ENCODE peak calls at places on chromosome 15, in eight cellular contexts. X is esophagus muscularis mucosa, Q is breast epithelium, R is RWPE1, U is fibroblast of pulmonary artery, D is colonic mucosa, T is endothelial cell, N is coronary artery. S is an unnamed sample.
A peak's percentile ranks its signal among the peaks of the same experiment; 100 is the strongest.

GRCh38 chr15:70017796-70018195 is 79.9 kb downstream of the TLE3 start:
- DNase-seq in X (no peak), Q (no peak), R (no peak), U (no peak), D (no peak), T (no peak), N (no peak), S (no peak)

GRCh38 chr15:60183366-60183765 is 179.3 kb downstream of the FOXB1 start:
- DNase-seq in X (no peak), Q (no peak), R (no peak), U (no peak), D (no peak), T (no peak), N (no peak), S (no peak)

GRCh38 chr15:80310776-80311175 is 58.8 kb upstream of the CTXND1 start:
- DNase-seq in X (no peak), Q (no peak), R (no peak), U (no peak), D (no peak), T (no peak), N (no peak), S (no peak)

GRCh38 chr15:101053261-101053660 is 134.1 kb downstream of the LRRK1 start:
- DNase-seq in X (peak; percentile 85), Q (no peak), R (no peak), U (no peak), D (peak; percentile 10), T (no peak), N (peak; percentile 67), S (no peak)

GRCh38 chr15:83320831-83321230 is 36.4 kb upstream of the BNC1 start:
- DNase-seq in X (peak; percentile 47), Q (no peak), R (no peak), U (peak; percentile 73), D (no peak), T (no peak), N (no peak), S (no peak)

GRCh38 chr15:59333401-59334062 is 39.1 kb downstream of the MYO1E start:
- DNase-seq in X (no peak), Q (no peak), R (no peak), U (no peak), D (no peak), T (no peak), N (no peak), S (no peak)

GRCh38 chr15:57526076-57526475 is 65.6 kb upstream of the MYZAP start:
- DNase-seq in X (no peak), Q (no peak), R (no peak), U (no peak), D (no peak), T (no peak), N (no peak), S (no peak)

GRCh38 chr15:89654311-89654761 is 931 bp downstream of the KIF7 start:
- DNase-seq in X (no peak), Q (peak; percentile 45), R (peak; percentile 59), U (peak; percentile 38), D (no peak), T (no peak), N (no peak), S (no peak)

GRCh38 chr15:101463265-101463664 is 26.2 kb downstream of the PCSK6 start:
- DNase-seq in X (no peak), Q (no peak), R (no peak), U (no peak), D (peak; percentile 81), T (no peak), N (peak; percentile 16), S (no peak)

GRCh38 chr15:38005949-38006800 is 71.7 kb downstream of the TMCO5A start:
- DNase-seq in X (no peak), Q (no peak), R (no peak), U (no peak), D (no peak), T (no peak), N (no peak), S (no peak)

GRCh38 chr15:61528590-61528929 is 299.5 kb upstream of the RORA start:
- DNase-seq in X (no peak), Q (no peak), R (no peak), U (peak; percentile 34), D (no peak), T (no peak), N (no peak), S (no peak)

GRCh38 chr15:79349526-79349925 is 38.6 kb downstream of the TMED3 start:
- DNase-seq in X (no peak), Q (no peak), R (no peak), U (no peak), D (no peak), T (no peak), N (no peak), S (no peak)

GRCh38 chr15:66187271-66187670 is 66.3 kb downstream of the MEGF11 start:
- DNase-seq in X (no peak), Q (no peak), R (no peak), U (peak; percentile 6), D (no peak), T (no peak), N (no peak), S (no peak)

GRCh38 chr15:87672309-87672897 is 584.1 kb downstream of the NTRK3 start:
- DNase-seq in X (no peak), Q (no peak), R (peak; percentile 9), U (peak; percentile 59), D (no peak), T (peak; percentile 66), N (no peak), S (peak; percentile 7)

GRCh38 chr15:26864664-26865191 is 2.1 kb upstream of the GABRA5 start:
- DNase-seq in X (peak; percentile 68), Q (no peak), R (peak; percentile 37), U (peak; percentile 50), D (no peak), T (peak; percentile 47), N (no peak), S (no peak)

GRCh38 chr15:45476395-45476794 is 46.2 kb downstream of the SLC30A4 start:
- DNase-seq in X (no peak), Q (no peak), R (no peak), U (no peak), D (no peak), T (no peak), N (no peak), S (no peak)

GRCh38 chr15:48790716-48791115 is 20.2 kb downstream of the CEP152 start:
- DNase-seq in X (no peak), Q (no peak), R (no peak), U (no peak), D (no peak), T (no peak), N (no peak), S (no peak)

GRCh38 chr15:96737408-96737807 is 406.9 kb downstream of the NR2F2 start:
- DNase-seq in X (no peak), Q (no peak), R (no peak), U (no peak), D (no peak), T (no peak), N (no peak), S (no peak)

GRCh38 chr15:85282504-85283115 is 97.8 kb upstream of the AKAP13 start:
- DNase-seq in X (no peak), Q (no peak), R (no peak), U (peak; percentile 10), D (no peak), T (no peak), N (no peak), S (no peak)

GRCh38 chr15:38216763-38217162 is 35.9 kb upstream of the SPRED1 start:
- DNase-seq in X (no peak), Q (no peak), R (peak; percentile 23), U (peak; percentile 30), D (no peak), T (no peak), N (no peak), S (no peak)

DNA sequence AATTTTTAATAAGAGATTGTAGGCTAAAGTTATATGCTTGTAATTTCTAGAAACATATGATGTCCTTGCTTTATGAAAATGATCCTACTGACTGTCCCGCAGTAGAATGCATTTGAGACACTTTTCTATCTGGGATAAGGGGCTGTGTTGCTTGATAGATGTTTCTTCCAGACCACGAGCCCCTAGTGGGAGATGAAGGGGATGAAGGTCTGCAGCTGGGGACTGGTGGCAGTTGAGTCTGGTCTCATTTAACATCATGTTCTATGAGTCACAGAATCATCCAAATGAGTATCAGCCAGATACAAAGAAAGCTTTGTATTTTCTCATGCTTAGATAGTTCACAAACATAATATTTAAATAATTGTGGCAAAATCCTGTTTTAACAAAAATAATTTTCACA is 84.3 kb upstream of the PRTG start:
- DNase-seq in X (no peak), Q (no peak), R (no peak), U (no peak), D (no peak), T (no peak), N (no peak), S (no peak)
- TF ChIP-seq CTCF in X (no peak), Q (no peak), R (no peak), U (no peak), D (no peak), T (no peak), N (no peak), S (no peak)

DNA sequence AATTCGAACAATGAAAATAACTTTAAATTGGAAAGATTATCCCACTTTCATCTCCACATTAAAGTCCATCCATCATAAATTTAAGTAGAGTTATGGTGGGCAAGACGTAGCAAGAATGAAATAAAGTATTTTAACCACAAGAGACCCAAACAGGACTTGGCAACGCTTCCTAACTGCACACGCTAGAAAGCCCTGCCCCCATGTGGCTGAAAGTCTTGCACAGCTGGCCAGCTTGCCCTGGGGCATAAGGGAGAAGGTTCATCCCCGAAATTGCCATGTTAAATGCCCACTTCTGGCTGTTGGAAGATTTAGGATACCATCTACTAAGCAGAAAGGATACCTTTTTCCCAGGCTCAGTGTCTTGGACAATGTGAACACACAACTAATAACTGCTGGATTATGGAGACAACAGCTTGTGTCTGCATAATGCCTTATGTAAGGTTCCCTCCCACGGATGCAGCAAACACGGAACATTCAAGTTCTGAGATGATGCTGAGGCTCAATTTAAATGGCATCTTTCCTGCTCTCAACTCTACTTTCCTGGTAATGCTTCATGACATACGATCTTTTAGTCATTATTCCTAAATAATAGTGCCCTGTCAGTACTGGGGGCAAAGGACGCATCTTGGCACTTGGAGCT is 116.6 kb upstream of the TJP1 start:
- DNase-seq in X (no peak), Q (no peak), R (no peak), U (no peak), D (no peak), T (peak; percentile 34), N (no peak), S (no peak)
- TF ChIP-seq CTCF in X (no peak), Q (no peak), R (no peak), U (peak; percentile 18), D (no peak), T (no peak), N (no peak), S (no peak)

DNA sequence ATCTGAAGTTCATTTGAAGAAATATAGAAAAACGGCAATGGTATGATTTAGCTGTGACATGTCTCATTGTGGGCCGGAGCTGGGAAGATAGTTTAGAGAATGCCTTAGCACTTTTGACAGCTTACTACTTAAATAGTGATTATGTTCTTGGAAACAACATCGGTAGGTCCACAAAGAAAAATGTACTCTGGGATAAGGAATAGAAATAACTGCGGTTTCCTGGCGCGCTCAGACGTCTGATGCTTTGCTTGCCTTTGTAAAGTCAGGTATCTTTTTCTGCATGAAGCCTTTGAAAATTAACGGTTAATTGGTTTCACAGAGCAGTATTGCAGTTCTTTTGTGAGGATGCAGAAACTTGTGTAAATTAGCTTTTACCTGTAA is 1.4 kb downstream of the USP3 start:
- DNase-seq in X (no peak), Q (no peak), R (no peak), U (no peak), D (no peak), T (no peak), N (no peak), S (no peak)
- TF ChIP-seq CTCF in X (no peak), Q (peak; percentile 4), R (no peak), U (no peak), D (no peak), T (no peak), N (no peak), S (no peak)

GRCh38 chr15:53512029-53512428 is 247.4 kb downstream of the WDR72 start:
- DNase-seq in X (no peak), Q (no peak), R (no peak), U (no peak), D (no peak), T (no peak), N (no peak), S (no peak)
- TF ChIP-seq CTCF in X (no peak), Q (no peak), R (no peak), U (no peak), D (no peak), T (no peak), N (no peak), S (no peak)

S was measured in AG09319.